ENCODE peak calls at places on chromosomes 5 and 9, in seven cellular contexts. One of them, this sample, is unnamed.
A peak's percentile ranks its signal among the peaks of the same experiment; 100 is the strongest.

GRCh38 chr9:9752722-9753121 is 860.1 kb downstream of the PTPRD start:
- DNase-seq in endodermal cell: no peak
- DNase-seq in uterus: no peak
- DNase-seq in right atrium auricular region: no peak
- DNase-seq in tibial artery: peak; percentile 74
- DNase-seq in heart left ventricle: no peak
- DNase-seq in H7: no peak
- DNase-seq in this sample: no peak

GRCh38 chr5:88660947-88661869 is 221.8 kb downstream of the MEF2C start:
- DNase-seq in uterus: peak; percentile 38
- DNase-seq in right atrium auricular region: no peak
- DNase-seq in heart left ventricle: peak; percentile 72
- DNase-seq in tibial artery: peak; percentile 83
- DNase-seq in endodermal cell: peak; percentile 99
- DNase-seq in H7: peak; percentile 98
- DNase-seq in this sample: no peak

GRCh38 chr5:107469064-107469463 is 201.7 kb downstream of the EFNA5 start:
- DNase-seq in endodermal cell: no peak
- DNase-seq in heart left ventricle: no peak
- DNase-seq in right atrium auricular region: no peak
- DNase-seq in tibial artery: no peak
- DNase-seq in H7: no peak
- DNase-seq in uterus: no peak
- DNase-seq in this sample: no peak

GRCh38 chr5:45038366-45038987 is 229.7 kb downstream of the MRPS30 start:
- DNase-seq in tibial artery: no peak
- DNase-seq in uterus: no peak
- DNase-seq in heart left ventricle: no peak
- DNase-seq in right atrium auricular region: no peak
- DNase-seq in H7: peak; percentile 11
- DNase-seq in endodermal cell: no peak
- DNase-seq in this sample: no peak

GRCh38 chr5:160887780-160888179 is 35.8 kb upstream of the ATP10B start:
- DNase-seq in H7: no peak
- DNase-seq in uterus: no peak
- DNase-seq in endodermal cell: no peak
- DNase-seq in right atrium auricular region: no peak
- DNase-seq in tibial artery: no peak
- DNase-seq in heart left ventricle: no peak
- DNase-seq in this sample: no peak

GRCh38 chr9:136283291-136284235 is 20.3 kb downstream of the CCDC187 start:
- DNase-seq in H7: peak; percentile 98
- DNase-seq in tibial artery: peak; percentile 87
- DNase-seq in heart left ventricle: peak; percentile 85
- DNase-seq in right atrium auricular region: peak; percentile 77
- DNase-seq in endodermal cell: peak; percentile 96
- DNase-seq in uterus: peak; percentile 70
- DNase-seq in this sample: peak; percentile 71

GRCh38 chr5:38291355-38291754 is 33.0 kb downstream of the EGFLAM start:
- DNase-seq in H7: no peak
- DNase-seq in uterus: no peak
- DNase-seq in right atrium auricular region: no peak
- DNase-seq in endodermal cell: no peak
- DNase-seq in heart left ventricle: no peak
- DNase-seq in tibial artery: no peak
- DNase-seq in this sample: no peak

GRCh38 chr5:919356-920000 is 26.8 kb downstream of the TRIP13 start:
- DNase-seq in H7: no peak
- DNase-seq in endodermal cell: peak; percentile 73
- DNase-seq in right atrium auricular region: no peak
- DNase-seq in uterus: no peak
- DNase-seq in tibial artery: no peak
- DNase-seq in heart left ventricle: no peak
- DNase-seq in this sample: no peak

GRCh38 chr9:134863306-134863902 is 17.2 kb upstream of the FCN2 start:
- DNase-seq in right atrium auricular region: no peak
- DNase-seq in tibial artery: no peak
- DNase-seq in H7: peak; percentile 21
- DNase-seq in endodermal cell: peak; percentile 35
- DNase-seq in uterus: no peak
- DNase-seq in heart left ventricle: no peak
- DNase-seq in this sample: no peak

GRCh38 chr9:136799854-136800657 is 3.9 kb downstream of the CCDC183 start:
- DNase-seq in right atrium auricular region: no peak
- DNase-seq in heart left ventricle: peak; percentile 92
- DNase-seq in endodermal cell: peak; percentile 98
- DNase-seq in tibial artery: no peak
- DNase-seq in H7: peak; percentile 99
- DNase-seq in uterus: peak; percentile 57
- DNase-seq in this sample: peak; percentile 77

GRCh38 chr5:94432499-94432898 is 185.9 kb downstream of the KIAA0825 start:
- DNase-seq in uterus: no peak
- DNase-seq in right atrium auricular region: no peak
- DNase-seq in heart left ventricle: no peak
- DNase-seq in tibial artery: no peak
- DNase-seq in endodermal cell: no peak
- DNase-seq in H7: no peak
- DNase-seq in this sample: no peak

GRCh38 chr9:107750741-107751521 is 261.4 kb upstream of the KLF4 start:
- DNase-seq in H7: no peak
- DNase-seq in uterus: peak; percentile 90
- DNase-seq in heart left ventricle: peak; percentile 81
- DNase-seq in tibial artery: peak; percentile 97
- DNase-seq in right atrium auricular region: peak; percentile 97
- DNase-seq in endodermal cell: no peak
- DNase-seq in this sample: peak; percentile 84

GRCh38 chr9:33159760-33160127 is 7.4 kb downstream of the B4GALT1 start:
- DNase-seq in uterus: no peak
- DNase-seq in endodermal cell: no peak
- DNase-seq in right atrium auricular region: peak; percentile 66
- DNase-seq in tibial artery: peak; percentile 78
- DNase-seq in heart left ventricle: peak; percentile 72
- DNase-seq in H7: no peak
- DNase-seq in this sample: peak; percentile 58

GRCh38 chr5:110956280-110956912 is 115.1 kb upstream of the TSLP start:
- DNase-seq in tibial artery: no peak
- DNase-seq in H7: peak; percentile 23
- DNase-seq in right atrium auricular region: no peak
- DNase-seq in uterus: no peak
- DNase-seq in heart left ventricle: no peak
- DNase-seq in endodermal cell: peak; percentile 63
- DNase-seq in this sample: no peak

GRCh38 chr9:128497824-128498610 is 6.5 kb upstream of the GLE1 start:
- DNase-seq in uterus: no peak
- DNase-seq in tibial artery: peak; percentile 33
- DNase-seq in heart left ventricle: no peak
- DNase-seq in right atrium auricular region: no peak
- DNase-seq in endodermal cell: no peak
- DNase-seq in H7: peak; percentile 16
- DNase-seq in this sample: no peak

GRCh38 chr5:38585812-38586211 is 29.4 kb upstream of the LIFR start:
- DNase-seq in right atrium auricular region: no peak
- DNase-seq in tibial artery: no peak
- DNase-seq in uterus: no peak
- DNase-seq in endodermal cell: no peak
- DNase-seq in heart left ventricle: no peak
- DNase-seq in H7: no peak
- DNase-seq in this sample: no peak

GRCh38 chr5:76082790-76083554 is at the start of gene SV2C:
- DNase-seq in uterus: no peak
- DNase-seq in H7: peak; percentile 81
- DNase-seq in endodermal cell: peak; percentile 80
- DNase-seq in tibial artery: no peak
- DNase-seq in heart left ventricle: peak; percentile 55
- DNase-seq in right atrium auricular region: no peak
- DNase-seq in this sample: no peak

GRCh38 chr5:76084496-76085285 is 1.5 kb downstream of the SV2C start:
- DNase-seq in heart left ventricle: no peak
- DNase-seq in H7: peak; percentile 85
- DNase-seq in endodermal cell: peak; percentile 80
- DNase-seq in right atrium auricular region: no peak
- DNase-seq in tibial artery: no peak
- DNase-seq in uterus: no peak
- DNase-seq in this sample: no peak

GRCh38 chr5:76081811-76082783 is 1.1 kb upstream of the SV2C start:
- DNase-seq in tibial artery: no peak
- DNase-seq in right atrium auricular region: no peak
- DNase-seq in uterus: no peak
- DNase-seq in heart left ventricle: no peak
- DNase-seq in H7: peak; percentile 68
- DNase-seq in endodermal cell: peak; percentile 55
- DNase-seq in this sample: no peak

GRCh38 chr5:76085286-76085579 is 2.0 kb downstream of the SV2C start:
- DNase-seq in uterus: no peak
- DNase-seq in heart left ventricle: no peak
- DNase-seq in H7: no peak
- DNase-seq in tibial artery: no peak
- DNase-seq in right atrium auricular region: no peak
- DNase-seq in endodermal cell: no peak
- DNase-seq in this sample: no peak

DNA sequence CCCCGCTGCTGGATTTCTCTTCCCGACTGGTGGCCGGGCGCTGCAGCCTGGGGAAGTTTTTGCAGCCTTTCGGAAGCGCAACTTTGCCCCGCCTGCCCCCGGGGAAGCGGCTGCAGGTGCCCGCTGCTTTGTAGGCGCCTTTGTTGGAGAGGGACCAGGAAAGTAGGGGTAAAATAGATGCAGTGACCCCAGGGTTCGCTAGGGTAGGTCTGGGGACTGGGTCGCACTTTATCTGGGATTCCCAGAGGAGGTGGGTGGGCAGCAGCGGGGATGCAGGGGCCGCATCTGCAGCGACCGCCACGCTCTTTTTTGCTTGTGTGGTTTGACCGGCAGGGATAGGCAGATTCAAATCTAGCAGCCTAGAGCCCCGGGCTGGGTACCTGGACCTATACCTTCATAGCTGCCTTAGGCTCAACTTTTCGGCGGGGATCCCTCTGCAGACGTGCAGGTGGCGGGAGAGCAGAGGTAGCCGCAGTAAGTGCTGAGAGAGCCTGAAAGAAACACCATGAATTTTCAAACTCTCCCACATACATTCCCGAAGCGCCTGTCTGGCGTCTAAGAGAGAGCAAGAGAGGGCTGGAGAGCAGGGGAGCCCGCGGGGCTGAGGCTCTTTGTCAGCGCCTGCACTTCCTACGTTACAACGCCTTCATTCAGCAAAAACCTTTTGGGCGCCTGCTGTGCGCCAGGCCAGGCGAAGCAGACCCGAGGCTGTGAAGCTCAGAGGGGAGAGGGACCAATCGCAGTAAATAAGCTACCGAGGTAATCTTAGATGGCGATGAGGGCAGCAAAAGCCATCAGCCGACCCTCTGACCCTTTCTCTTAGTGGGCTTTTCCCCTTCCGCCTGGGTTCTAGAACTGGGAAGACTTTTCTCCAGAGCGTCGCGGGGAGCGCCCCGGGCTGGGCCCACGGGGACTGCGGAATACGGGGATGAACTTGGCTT is 642 bp downstream of the SV2C start:
- DNase-seq in H7: peak; percentile 78
- DNase-seq in right atrium auricular region: no peak
- DNase-seq in uterus: no peak
- DNase-seq in endodermal cell: peak; percentile 84
- DNase-seq in heart left ventricle: no peak
- DNase-seq in tibial artery: no peak
- DNase-seq in this sample: no peak
- H3K27me3 ChIP-seq in H7: peaks cover 74% of the 10 kb centered on the region
- H3K27me3 ChIP-seq in right atrium auricular region: peaks cover 6% of the 10 kb centered on the region
- H3K27me3 ChIP-seq in uterus: peaks cover 27% of the 10 kb centered on the region
- H3K27me3 ChIP-seq in endodermal cell: peaks cover 90% of the 10 kb centered on the region
- H3K27me3 ChIP-seq in heart left ventricle: peaks cover 48% of the 10 kb centered on the region
- H3K27me3 ChIP-seq in tibial artery: no peaks in the 10 kb centered on the region
- H3K27me3 ChIP-seq in this sample: peaks cover 100% of the 10 kb centered on the region

GRCh38 chr9:88075966-88076285 is 62.3 kb downstream of the SPATA31C2 start:
- DNase-seq in heart left ventricle: no peak
- DNase-seq in endodermal cell: no peak
- DNase-seq in uterus: no peak
- DNase-seq in tibial artery: no peak
- DNase-seq in H7: no peak
- DNase-seq in right atrium auricular region: no peak
- DNase-seq in this sample: no peak
- H3K4me3 ChIP-seq in heart left ventricle: peak overlapping the region; percentile 11
- H3K4me3 ChIP-seq in endodermal cell: peak overlapping the region; percentile 80
- H3K4me3 ChIP-seq in uterus: peak overlapping the region; percentile 53
- H3K4me3 ChIP-seq in tibial artery: peak overlapping the region; percentile 59
- H3K4me3 ChIP-seq in H7: peak overlapping the region; percentile 60
- H3K4me3 ChIP-seq in right atrium auricular region: peak overlapping the region; percentile 42
- H3K4me3 ChIP-seq in this sample: peak overlapping the region; percentile 24

GRCh38 chr5:82938901-82939300 is 138.3 kb downstream of the TMEM167A start:
- DNase-seq in heart left ventricle: no peak
- DNase-seq in tibial artery: no peak
- DNase-seq in H7: no peak
- DNase-seq in uterus: no peak
- DNase-seq in right atrium auricular region: no peak
- DNase-seq in endodermal cell: no peak
- DNase-seq in this sample: no peak
- H3K27me3 ChIP-seq in heart left ventricle: no peaks in the 10 kb centered on the region
- H3K27me3 ChIP-seq in tibial artery: no peaks in the 10 kb centered on the region
- H3K27me3 ChIP-seq in H7: no peaks in the 10 kb centered on the region
- H3K27me3 ChIP-seq in uterus: no peaks in the 10 kb centered on the region
- H3K27me3 ChIP-seq in right atrium auricular region: no peaks in the 10 kb centered on the region
- H3K27me3 ChIP-seq in endodermal cell: no peaks in the 10 kb centered on the region
- H3K27me3 ChIP-seq in this sample: no peaks in the 10 kb centered on the region

GRCh38 chr5:7367780-7368179 is 28.2 kb upstream of the ADCY2 start:
- DNase-seq in heart left ventricle: no peak
- DNase-seq in tibial artery: no peak
- DNase-seq in uterus: no peak
- DNase-seq in right atrium auricular region: no peak
- DNase-seq in H7: no peak
- DNase-seq in endodermal cell: no peak
- DNase-seq in this sample: no peak

GRCh38 chr5:7361593-7361992 is 34.3 kb upstream of the ADCY2 start:
- DNase-seq in heart left ventricle: no peak
- DNase-seq in right atrium auricular region: no peak
- DNase-seq in H7: no peak
- DNase-seq in uterus: no peak
- DNase-seq in tibial artery: no peak
- DNase-seq in endodermal cell: no peak
- DNase-seq in this sample: no peak

GRCh38 chr5:7363067-7363677 is 32.8 kb upstream of the ADCY2 start:
- DNase-seq in uterus: no peak
- DNase-seq in H7: no peak
- DNase-seq in endodermal cell: no peak
- DNase-seq in tibial artery: no peak
- DNase-seq in heart left ventricle: no peak
- DNase-seq in right atrium auricular region: no peak
- DNase-seq in this sample: no peak

DNA sequence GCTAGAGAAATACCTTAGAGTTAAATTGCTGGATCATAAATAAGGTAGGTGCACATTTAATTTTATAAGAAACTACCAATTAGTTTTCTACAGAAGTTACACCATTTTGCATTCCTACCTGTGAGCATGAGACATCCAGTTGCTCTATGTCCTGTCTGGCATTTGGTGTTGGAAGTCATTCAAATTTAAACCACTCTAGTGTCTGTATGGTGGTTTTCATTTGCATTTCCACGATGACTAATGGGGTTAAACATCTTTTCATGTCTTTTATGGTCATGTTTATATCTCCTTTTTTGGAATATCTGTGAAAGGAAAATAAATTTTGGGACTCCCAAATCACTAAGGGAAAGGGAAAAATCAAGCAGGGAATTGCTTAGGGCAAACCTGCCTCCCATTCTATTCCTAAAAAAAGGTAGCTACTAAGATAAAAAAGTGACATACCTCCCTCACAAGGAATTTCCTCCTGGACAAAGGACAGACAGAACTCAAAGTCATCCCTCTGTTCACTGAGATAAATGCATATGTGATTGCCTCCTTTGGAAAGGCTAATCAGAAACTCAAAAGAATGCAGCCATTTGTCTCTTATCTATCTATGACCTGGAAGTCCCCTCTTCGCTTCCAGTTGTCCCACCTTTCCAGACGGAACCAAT is 31.6 kb upstream of the ADCY2 start:
- DNase-seq in tibial artery: no peak
- DNase-seq in endodermal cell: no peak
- DNase-seq in heart left ventricle: no peak
- DNase-seq in H7: no peak
- DNase-seq in right atrium auricular region: no peak
- DNase-seq in uterus: no peak
- DNase-seq in this sample: no peak
- H3K4me3 ChIP-seq in tibial artery: no peak overlapping the region
- H3K4me3 ChIP-seq in endodermal cell: no peak overlapping the region
- H3K4me3 ChIP-seq in heart left ventricle: no peak overlapping the region
- H3K4me3 ChIP-seq in H7: no peak overlapping the region
- H3K4me3 ChIP-seq in right atrium auricular region: no peak overlapping the region
- H3K4me3 ChIP-seq in uterus: no peak overlapping the region
- H3K4me3 ChIP-seq in this sample: no peak overlapping the region